ENCODE peak calls at places on chromosomes 3 and 15, in four cellular contexts. One of them, this sample, is unnamed.

GRCh38 chr15:42367041-42367440 is 7.7 kb downstream of the CAPN3 start:
- DNase-seq in body of pancreas: peak; percentile 13
- DNase-seq in adrenal gland: no peak
- DNase-seq in CD8-positive, alpha-beta T cell: no peak
- DNase-seq in this sample: no peak

GRCh38 chr3:111676177-111677021 is 81.3 kb upstream of the ZBED2 start:
- DNase-seq in adrenal gland: no peak
- DNase-seq in CD8-positive, alpha-beta T cell: no peak
- DNase-seq in body of pancreas: peak; percentile 26
- DNase-seq in this sample: peak; percentile 15

GRCh38 chr15:70497661-70498060 is 265.7 kb downstream of the UACA start:
- DNase-seq in CD8-positive, alpha-beta T cell: no peak
- DNase-seq in adrenal gland: no peak
- DNase-seq in body of pancreas: no peak
- DNase-seq in this sample: no peak

GRCh38 chr3:160953681-160954080 is 151.5 kb downstream of the B3GALNT1 start:
- DNase-seq in body of pancreas: no peak
- DNase-seq in CD8-positive, alpha-beta T cell: no peak
- DNase-seq in adrenal gland: no peak
- DNase-seq in this sample: no peak

GRCh38 chr15:39427705-39428104 is 153.2 kb upstream of the THBS1 start:
- DNase-seq in CD8-positive, alpha-beta T cell: no peak
- DNase-seq in adrenal gland: peak; percentile 57
- DNase-seq in body of pancreas: peak; percentile 15
- DNase-seq in this sample: no peak

GRCh38 chr15:39517122-39517855 is 63.6 kb upstream of the THBS1 start:
- DNase-seq in adrenal gland: no peak
- DNase-seq in body of pancreas: no peak
- DNase-seq in CD8-positive, alpha-beta T cell: no peak
- DNase-seq in this sample: no peak

GRCh38 chr3:27034255-27034654 is 334.9 kb downstream of the NEK10 start:
- DNase-seq in adrenal gland: no peak
- DNase-seq in body of pancreas: no peak
- DNase-seq in CD8-positive, alpha-beta T cell: no peak
- DNase-seq in this sample: no peak

GRCh38 chr15:71471347-71471746 is 339.0 kb upstream of the NR2E3 start:
- DNase-seq in adrenal gland: no peak
- DNase-seq in CD8-positive, alpha-beta T cell: no peak
- DNase-seq in body of pancreas: no peak
- DNase-seq in this sample: peak; percentile 48

GRCh38 chr15:69039516-69040225 is 25.2 kb downstream of the NOX5 start:
- DNase-seq in adrenal gland: peak; percentile 7
- DNase-seq in CD8-positive, alpha-beta T cell: no peak
- DNase-seq in body of pancreas: no peak
- DNase-seq in this sample: no peak

GRCh38 chr15:66306381-66306780 is 13.0 kb downstream of the DIS3L start:
- DNase-seq in body of pancreas: no peak
- DNase-seq in adrenal gland: no peak
- DNase-seq in CD8-positive, alpha-beta T cell: no peak
- DNase-seq in this sample: no peak

GRCh38 chr3:188455748-188456147 is 301.8 kb downstream of the LPP start:
- DNase-seq in adrenal gland: no peak
- DNase-seq in body of pancreas: no peak
- DNase-seq in CD8-positive, alpha-beta T cell: no peak
- DNase-seq in this sample: no peak

GRCh38 chr15:67276666-67277065 is 22.1 kb downstream of the IQCH start:
- DNase-seq in CD8-positive, alpha-beta T cell: no peak
- DNase-seq in adrenal gland: no peak
- DNase-seq in body of pancreas: no peak
- DNase-seq in this sample: no peak

GRCh38 chr3:135085696-135086436 is 290.8 kb downstream of the EPHB1 start:
- DNase-seq in adrenal gland: no peak
- DNase-seq in body of pancreas: no peak
- DNase-seq in CD8-positive, alpha-beta T cell: no peak
- DNase-seq in this sample: no peak

GRCh38 chr15:77723756-77724155 is 91.0 kb upstream of the LINGO1 start:
- DNase-seq in body of pancreas: no peak
- DNase-seq in adrenal gland: no peak
- DNase-seq in CD8-positive, alpha-beta T cell: no peak
- DNase-seq in this sample: no peak

GRCh38 chr3:71131893-71132314 is 451.6 kb downstream of the FOXP1 start:
- DNase-seq in adrenal gland: no peak
- DNase-seq in body of pancreas: no peak
- DNase-seq in CD8-positive, alpha-beta T cell: no peak
- DNase-seq in this sample: no peak

GRCh38 chr3:71128951-71129350 is 454.6 kb downstream of the FOXP1 start:
- DNase-seq in body of pancreas: no peak
- DNase-seq in CD8-positive, alpha-beta T cell: no peak
- DNase-seq in adrenal gland: no peak
- DNase-seq in this sample: no peak

GRCh38 chr3:71130516-71131384 is 452.8 kb downstream of the FOXP1 start:
- DNase-seq in adrenal gland: peak; percentile 53
- DNase-seq in body of pancreas: peak; percentile 77
- DNase-seq in CD8-positive, alpha-beta T cell: peak; percentile 84
- DNase-seq in this sample: peak; percentile 85

GRCh38 chr3:71131385-71131871 is 452.1 kb downstream of the FOXP1 start:
- DNase-seq in body of pancreas: no peak
- DNase-seq in adrenal gland: no peak
- DNase-seq in CD8-positive, alpha-beta T cell: no peak
- DNase-seq in this sample: no peak

GRCh38 chr3:71129611-71130515 is 453.7 kb downstream of the FOXP1 start:
- DNase-seq in CD8-positive, alpha-beta T cell: peak; percentile 35
- DNase-seq in body of pancreas: no peak
- DNase-seq in adrenal gland: no peak
- DNase-seq in this sample: no peak
- H3K4me1 ChIP-seq in CD8-positive, alpha-beta T cell: peaks cover 60% of the 10 kb centered on the region
- H3K4me1 ChIP-seq in body of pancreas: peaks cover 68% of the 10 kb centered on the region
- H3K4me1 ChIP-seq in adrenal gland: peaks cover 6% of the 10 kb centered on the region
- H3K4me1 ChIP-seq in this sample: peaks cover 28% of the 10 kb centered on the region

GRCh38 chr15:74294010-74294409 is 57.9 kb downstream of the CCDC33 start:
- DNase-seq in adrenal gland: no peak
- DNase-seq in body of pancreas: no peak
- DNase-seq in CD8-positive, alpha-beta T cell: no peak
- DNase-seq in this sample: no peak

GRCh38 chr15:74300057-74300620 is 64.0 kb downstream of the CCDC33 start:
- DNase-seq in adrenal gland: no peak
- DNase-seq in body of pancreas: no peak
- DNase-seq in CD8-positive, alpha-beta T cell: no peak
- DNase-seq in this sample: no peak

GRCh38 chr15:74293021-74293810 is 57.1 kb downstream of the CCDC33 start:
- DNase-seq in CD8-positive, alpha-beta T cell: no peak
- DNase-seq in adrenal gland: no peak
- DNase-seq in body of pancreas: no peak
- DNase-seq in this sample: no peak

GRCh38 chr15:74297867-74298266 is 61.7 kb downstream of the CCDC33 start:
- DNase-seq in CD8-positive, alpha-beta T cell: no peak
- DNase-seq in body of pancreas: no peak
- DNase-seq in adrenal gland: no peak
- DNase-seq in this sample: no peak

DNA sequence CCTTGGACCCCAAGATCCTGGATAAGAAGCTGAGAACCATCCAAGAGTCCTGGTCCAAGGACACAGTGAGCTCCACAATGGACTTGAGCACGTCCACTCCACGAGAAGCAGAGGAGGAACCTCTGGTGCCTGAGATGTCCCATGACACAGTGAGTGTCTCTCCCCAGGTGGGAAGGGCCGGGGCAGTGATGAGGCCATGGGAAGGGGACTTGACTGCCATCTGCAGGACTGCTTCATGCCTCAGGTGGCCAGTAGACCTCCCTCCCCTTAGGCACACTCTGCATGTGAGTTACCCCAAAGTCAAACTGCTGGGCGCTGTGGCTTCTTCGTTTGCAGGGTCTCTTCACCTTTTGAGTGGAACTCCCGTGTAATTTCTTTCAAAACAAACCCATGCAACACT is 59.7 kb downstream of the CCDC33 start:
- DNase-seq in adrenal gland: no peak
- DNase-seq in body of pancreas: no peak
- DNase-seq in CD8-positive, alpha-beta T cell: no peak
- DNase-seq in this sample: no peak
- TF ChIP-seq CTCF in adrenal gland: no peak
- TF ChIP-seq CTCF in body of pancreas: no peak
- TF ChIP-seq CTCF in CD8-positive, alpha-beta T cell: no peak
- TF ChIP-seq CTCF in this sample: no peak

DNA sequence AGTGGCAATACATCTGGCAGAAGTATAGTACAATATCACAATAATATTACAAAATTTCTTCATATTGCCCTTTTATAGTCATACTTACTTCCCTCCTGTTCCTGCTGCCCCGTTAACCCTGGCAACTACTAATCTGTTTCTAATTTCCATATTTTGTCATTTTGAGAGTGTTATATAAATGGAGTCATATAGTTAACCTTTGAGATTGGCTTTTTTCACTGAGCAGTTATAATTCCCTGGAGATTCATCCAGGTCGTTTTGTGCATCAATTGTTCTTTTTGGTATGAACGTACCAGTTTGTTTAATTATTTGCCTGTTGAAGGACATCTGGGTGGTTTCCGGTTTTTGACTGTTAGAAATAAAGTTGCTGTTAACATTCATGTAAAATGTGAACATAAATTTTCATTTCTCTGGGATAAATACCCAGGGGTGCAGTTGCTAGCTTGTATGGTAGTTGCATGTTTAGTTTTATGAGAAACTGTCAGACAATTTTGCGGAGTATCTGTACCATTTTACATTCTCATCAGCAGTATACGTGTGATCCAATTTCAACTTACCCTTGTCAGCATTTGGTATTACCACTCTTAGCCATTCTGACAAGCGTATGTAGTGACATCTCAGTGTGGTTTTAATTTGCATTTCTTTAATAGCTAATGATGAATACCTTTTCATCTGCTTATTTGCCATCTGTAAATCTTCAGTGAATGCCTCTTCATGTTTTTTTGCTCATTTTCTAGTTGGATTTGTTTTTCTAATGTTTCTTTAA is 32.2 kb upstream of the IL20RB start:
- DNase-seq in CD8-positive, alpha-beta T cell: no peak
- DNase-seq in adrenal gland: no peak
- DNase-seq in body of pancreas: no peak
- DNase-seq in this sample: no peak
- H3K4me1 ChIP-seq in CD8-positive, alpha-beta T cell: peaks cover 18% of the 10 kb centered on the region
- H3K4me1 ChIP-seq in adrenal gland: no peaks in the 10 kb centered on the region
- H3K4me1 ChIP-seq in body of pancreas: peaks cover 7% of the 10 kb centered on the region
- H3K4me1 ChIP-seq in this sample: no peaks in the 10 kb centered on the region

GRCh38 chr15:51737538-51738305 is at the start of gene LYSMD2:
- DNase-seq in CD8-positive, alpha-beta T cell: peak; percentile 67
- DNase-seq in body of pancreas: peak; percentile 81
- DNase-seq in adrenal gland: peak; percentile 69
- DNase-seq in this sample: peak; percentile 75

GRCh38 chr15:51736646-51737537 is 563 bp downstream of the LYSMD2 start:
- DNase-seq in body of pancreas: peak; percentile 45
- DNase-seq in adrenal gland: no peak
- DNase-seq in CD8-positive, alpha-beta T cell: peak; percentile 67
- DNase-seq in this sample: peak; percentile 32

GRCh38 chr15:51735611-51736010 is 1.8 kb downstream of the LYSMD2 start:
- DNase-seq in body of pancreas: no peak
- DNase-seq in adrenal gland: no peak
- DNase-seq in CD8-positive, alpha-beta T cell: no peak
- DNase-seq in this sample: no peak

GRCh38 chr15:51736069-51736468 is 1.4 kb downstream of the LYSMD2 start:
- DNase-seq in body of pancreas: no peak
- DNase-seq in adrenal gland: no peak
- DNase-seq in CD8-positive, alpha-beta T cell: no peak
- DNase-seq in this sample: no peak

GRCh38 chr15:51735211-51735610 is 2.2 kb downstream of the LYSMD2 start:
- DNase-seq in adrenal gland: no peak
- DNase-seq in body of pancreas: no peak
- DNase-seq in CD8-positive, alpha-beta T cell: peak; percentile 51
- DNase-seq in this sample: no peak
- TF ChIP-seq CTCF in adrenal gland: no peak
- TF ChIP-seq CTCF in body of pancreas: no peak
- TF ChIP-seq CTCF in CD8-positive, alpha-beta T cell: peak; percentile 58
- TF ChIP-seq CTCF in this sample: no peak

DNA sequence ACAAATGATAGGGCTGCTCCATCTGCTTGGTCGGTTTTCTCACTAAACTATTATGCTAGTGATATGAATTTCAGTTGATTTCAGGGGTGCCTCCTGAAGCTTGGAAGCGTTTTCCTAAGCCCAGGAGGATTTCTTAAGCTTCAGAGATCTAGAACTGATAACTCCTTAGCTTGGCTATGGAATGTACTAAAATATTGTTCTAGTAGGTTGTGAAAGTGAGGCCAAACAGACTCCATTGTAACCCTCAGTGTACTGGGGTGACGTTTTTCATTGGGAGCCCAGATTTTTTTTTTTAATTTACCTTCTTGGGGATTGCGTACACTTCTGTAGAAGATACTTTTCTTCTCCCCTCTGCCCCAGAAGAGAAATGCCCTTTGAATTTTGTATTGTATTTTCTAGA is 17.0 kb upstream of the ST3GAL6 start:
- DNase-seq in CD8-positive, alpha-beta T cell: no peak
- DNase-seq in adrenal gland: no peak
- DNase-seq in body of pancreas: no peak
- DNase-seq in this sample: no peak
- H3K4me1 ChIP-seq in CD8-positive, alpha-beta T cell: no peaks in the 10 kb centered on the region
- H3K4me1 ChIP-seq in adrenal gland: no peaks in the 10 kb centered on the region
- H3K4me1 ChIP-seq in body of pancreas: peaks cover 6% of the 10 kb centered on the region
- H3K4me1 ChIP-seq in this sample: no peaks in the 10 kb centered on the region

DNA sequence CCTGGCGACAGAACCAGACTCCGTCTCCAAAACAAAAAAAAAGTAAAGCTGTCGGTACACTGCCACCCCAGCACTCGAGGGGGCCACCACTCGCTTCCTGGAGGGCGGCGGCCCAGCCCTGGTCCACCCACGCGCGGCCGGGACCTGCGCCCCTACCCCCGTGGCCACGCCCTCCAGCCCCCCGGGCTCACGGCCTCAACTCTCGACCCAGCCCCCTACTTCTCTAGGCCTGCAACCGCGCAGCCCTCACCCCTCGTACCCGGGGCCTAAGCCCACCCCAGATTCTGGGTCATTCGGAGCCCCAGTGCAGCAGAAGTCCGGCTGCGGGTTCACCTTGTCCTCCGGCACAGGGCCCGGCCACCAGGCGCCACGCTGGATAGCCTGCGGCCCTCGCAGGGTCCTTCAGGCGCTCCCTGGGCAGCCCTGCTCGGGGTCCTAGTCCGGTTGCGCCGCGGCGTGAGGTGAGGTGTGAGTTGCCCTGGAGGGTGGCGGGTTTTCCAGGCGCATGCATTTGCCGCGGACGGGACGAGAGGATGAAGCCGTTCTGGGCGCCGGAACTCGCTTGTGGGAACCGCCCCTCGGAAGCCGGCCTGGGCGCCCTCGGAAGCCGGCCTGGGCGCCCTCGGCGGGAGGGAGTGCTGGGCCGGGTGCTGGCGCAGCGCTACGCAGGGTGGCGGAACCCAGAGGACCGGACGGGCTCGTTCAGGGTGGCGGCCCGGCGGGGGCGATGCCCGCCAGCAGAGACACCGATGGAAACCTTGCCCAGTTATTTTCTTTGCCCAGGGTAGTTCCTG is 32.2 kb downstream of the SPINK8 start:
- DNase-seq in body of pancreas: peak; percentile 93
- DNase-seq in adrenal gland: peak; percentile 90
- DNase-seq in CD8-positive, alpha-beta T cell: peak; percentile 82
- DNase-seq in this sample: peak; percentile 85
- TF ChIP-seq CTCF in body of pancreas: peak; percentile 32
- TF ChIP-seq CTCF in adrenal gland: no peak
- TF ChIP-seq CTCF in CD8-positive, alpha-beta T cell: no peak
- TF ChIP-seq CTCF in this sample: no peak

GRCh38 chr15:92617197-92618037 is 38.2 kb downstream of the FAM174B start:
- DNase-seq in adrenal gland: peak; percentile 42
- DNase-seq in CD8-positive, alpha-beta T cell: no peak
- DNase-seq in body of pancreas: peak; percentile 95
- DNase-seq in this sample: peak; percentile 73
- H3K4me1 ChIP-seq in adrenal gland: no peaks in the 10 kb centered on the region
- H3K4me1 ChIP-seq in CD8-positive, alpha-beta T cell: no peaks in the 10 kb centered on the region
- H3K4me1 ChIP-seq in body of pancreas: peaks cover 75% of the 10 kb centered on the region
- H3K4me1 ChIP-seq in this sample: peaks cover 40% of the 10 kb centered on the region

GRCh38 chr15:82103500-82103899 is 57.7 kb upstream of the MEX3B start:
- DNase-seq in body of pancreas: no peak
- DNase-seq in CD8-positive, alpha-beta T cell: no peak
- DNase-seq in adrenal gland: no peak
- DNase-seq in this sample: no peak
- TF ChIP-seq CTCF in body of pancreas: no peak
- TF ChIP-seq CTCF in CD8-positive, alpha-beta T cell: no peak
- TF ChIP-seq CTCF in adrenal gland: no peak
- TF ChIP-seq CTCF in this sample: no peak